ENCODE peak calls at places on chromosome X, in seven cellular contexts. F, B, I, E, K, L and Q are unnamed samples.

GRCh38 chrX:38278682-38279081 is 48.6 kb downstream of the RPGR start:
- DNase-seq in F (no peak), B (no peak), I (no peak), E (no peak), K (no peak), L (no peak), Q (no peak)

GRCh38 chrX:152588206-152588605 is 49.5 kb upstream of the GABRQ start:
- DNase-seq in F (no peak), B (peak), I (no peak), E (no peak), K (no peak), L (no peak), Q (no peak)

GRCh38 chrX:103535206-103535605 is 15.9 kb upstream of the RAB40A start:
- DNase-seq in F (no peak), B (no peak), I (no peak), E (no peak), K (no peak), L (no peak), Q (peak)

GRCh38 chrX:7996414-7996813 is 69.2 kb upstream of the PNPLA4 start:
- DNase-seq in F (no peak), B (peak), I (peak), E (no peak), K (no peak), L (peak), Q (peak)

GRCh38 chrX:16462912-16463311 is 187.0 kb upstream of the S100G start:
- DNase-seq in F (no peak), B (peak), I (no peak), E (no peak), K (no peak), L (no peak), Q (peak)

GRCh38 chrX:44474410-44474809 is 68.2 kb downstream of the FUNDC1 start:
- DNase-seq in F (no peak), B (no peak), I (no peak), E (no peak), K (no peak), L (no peak), Q (peak)

GRCh38 chrX:148823986-148824385 is 323.6 kb downstream of the AFF2 start:
- DNase-seq in F (no peak), B (no peak), I (no peak), E (no peak), K (no peak), L (no peak), Q (no peak)

GRCh38 chrX:102516314-102516936 is at the start of gene TMSB15A:
- DNase-seq in F (peak), B (peak), I (peak), E (peak), K (peak), L (no peak), Q (peak)

GRCh38 chrX:70292788-70293187 is 2.9 kb downstream of the KIF4A start:
- DNase-seq in F (no peak), B (no peak), I (no peak), E (no peak), K (no peak), L (no peak), Q (peak)

GRCh38 chrX:108000751-108001150 is 18.6 kb upstream of the TEX13B start:
- DNase-seq in F (no peak), B (no peak), I (no peak), E (no peak), K (no peak), L (no peak), Q (no peak)

GRCh38 chrX:64894454-64895038 is 81.7 kb downstream of the ZC4H2 start:
- DNase-seq in F (no peak), B (peak), I (peak), E (peak), K (no peak), L (peak), Q (no peak)

GRCh38 chrX:70436380-70436779 is 8.3 kb upstream of the DLG3 start:
- DNase-seq in F (no peak), B (peak), I (no peak), E (no peak), K (peak), L (peak), Q (no peak)

GRCh38 chrX:103254171-103254824 is 657 bp downstream of the TCEAL8 start:
- DNase-seq in F (peak), B (peak), I (no peak), E (no peak), K (no peak), L (no peak), Q (peak)

GRCh38 chrX:37745354-37745753 is 34.5 kb upstream of the CYBB start:
- DNase-seq in F (peak), B (peak), I (peak), E (peak), K (peak), L (peak), Q (peak)

GRCh38 chrX:71106427-71106826 is at the start of gene CXorf65:
- DNase-seq in F (no peak), B (no peak), I (peak), E (no peak), K (no peak), L (no peak), Q (no peak)

GRCh38 chrX:15576019-15576418 is 24.7 kb downstream of the ACE2 start:
- DNase-seq in F (no peak), B (peak), I (no peak), E (no peak), K (no peak), L (no peak), Q (no peak)

GRCh38 chrX:129360175-129360574 is 163.1 kb downstream of the SMARCA1 start:
- DNase-seq in F (no peak), B (peak), I (peak), E (peak), K (no peak), L (peak), Q (peak)

GRCh38 chrX:3743821-3744439 is 30.5 kb upstream of the PRKX start:
- DNase-seq in F (no peak), B (peak), I (peak), E (no peak), K (no peak), L (no peak), Q (no peak)